ENCODE peak calls at places on chromosomes 12 and 14, in four cellular contexts. R is K562, W is PC-9, P is cardiac muscle cell. D is an unnamed sample. For H3K4me1 and H3K36me3, the result is how much of the 10 kb centered on the place peaks cover.

GRCh38 chr14:105380656-105381210 is 17.6 kb upstream of the TEX22 start:
- DNase-seq in W (no peak), R (no peak), P (no peak), D (no peak)

GRCh38 chr12:13038491-13039161 is 5.6 kb upstream of the FAM234B start:
- DNase-seq in W (no peak), P (peak), R (no peak), D (no peak)

GRCh38 chr12:70719672-70720420 is 82.6 kb upstream of the PTPRB start:
- DNase-seq in R (peak), W (no peak), P (peak), D (peak)

GRCh38 chr12:4116251-4117111 is 157.1 kb upstream of the CCND2 start:
- DNase-seq in W (no peak), R (no peak), P (peak), D (no peak)

GRCh38 chr12:104998423-104999346 is 12.6 kb downstream of the NOPCHAP1 start:
- DNase-seq in R (no peak), W (peak), P (no peak), D (peak)

GRCh38 chr12:98259667-98260066 is 255.7 kb upstream of the TMPO start:
- DNase-seq in R (no peak), W (no peak), P (no peak), D (no peak)

GRCh38 chr12:110590806-110591326 is 7.7 kb upstream of the PPTC7 start:
- DNase-seq in W (no peak), R (no peak), P (peak), D (no peak)

GRCh38 chr12:108565976-108566375 is 3.6 kb downstream of the ISCU start:
- DNase-seq in R (no peak), P (peak), W (peak), D (peak)

GRCh38 chr12:75642226-75642625 is 130.8 kb upstream of the KRR1 start:
- DNase-seq in P (no peak), W (no peak), R (no peak), D (no peak)

GRCh38 chr12:116266220-116266619 is 11.3 kb downstream of the MED13L start:
- DNase-seq in P (no peak), W (no peak), R (no peak), D (no peak)
- H3K4me1 ChIP-seq in P (under half), W (under half), R (under half), D (under half)

DNA sequence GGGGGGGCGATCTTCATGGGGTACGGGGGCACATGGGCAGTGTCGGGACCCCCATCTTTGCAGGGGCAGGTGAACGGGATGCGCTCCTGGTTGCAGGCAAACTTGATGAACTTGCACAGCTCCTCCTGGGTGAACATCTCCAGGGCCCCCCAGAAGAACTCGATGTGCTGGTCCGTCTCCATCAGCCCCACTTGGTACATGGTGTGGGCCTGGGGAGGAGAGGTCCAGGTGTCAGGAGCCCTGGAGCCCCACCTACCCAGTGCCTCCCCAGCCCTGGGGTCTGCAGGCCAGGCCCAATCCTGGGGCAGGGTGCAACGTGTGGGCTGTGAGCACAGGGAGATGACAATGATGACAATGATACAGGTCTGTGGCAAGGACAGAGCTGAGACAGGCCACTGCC is 37.7 kb downstream of the TRAFD1 start:
- DNase-seq in W (no peak), P (no peak), R (no peak), D (no peak)
- H3K36me3 ChIP-seq in W (under half), P (under half), R (under half), D (under half)

GRCh38 chr14:65303185-65303901 is 109.2 kb upstream of the FUT8 start:
- DNase-seq in R (no peak), W (no peak), P (peak), D (no peak)
- H3K4me3 ChIP-seq in R (no peak), W (no peak), P (no peak), D (no peak)

GRCh38 chr12:121982950-121983349 is 38.7 kb upstream of the BCL7A start:
- DNase-seq in W (no peak), R (no peak), P (no peak), D (no peak)
- H3K4me1 ChIP-seq in W (under half), R (under half), P (under half), D (under half)

GRCh38 chr14:77296155-77296554 is 24.5 kb downstream of the POMT2 start:
- DNase-seq in R (no peak), P (peak), W (no peak), D (peak)
- H3K36me3 ChIP-seq in R (under half), P (under half), W (under half), D (under half)

DNA sequence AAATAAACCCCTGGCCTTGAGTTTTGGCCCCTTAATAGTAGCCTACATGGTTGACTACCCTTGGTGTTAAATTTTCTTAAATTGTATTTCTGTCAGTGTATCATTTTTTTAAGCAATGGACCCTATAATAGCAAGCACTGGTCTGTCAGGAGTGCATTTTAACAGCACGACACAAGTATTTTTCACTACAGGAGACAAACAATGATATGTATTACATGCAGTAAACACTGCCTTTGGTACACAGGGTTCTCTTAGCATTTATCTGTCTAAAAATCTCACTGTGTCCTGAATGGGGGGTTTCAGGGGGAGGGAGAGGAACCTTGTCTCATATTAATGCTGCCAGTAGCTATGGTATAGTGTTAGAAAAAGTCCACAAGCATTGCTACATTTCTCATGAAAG is 18.4 kb downstream of the LMO3 start:
- DNase-seq in W (no peak), R (no peak), P (no peak), D (no peak)
- H3K4me3 ChIP-seq in W (no peak), R (no peak), P (no peak), D (no peak)

GRCh38 chr12:92139634-92140555 is 5.8 kb downstream of the BTG1 start:
- DNase-seq in R (no peak), P (no peak), W (peak), D (no peak)
- H3K4me1 ChIP-seq in R (under half), P (under half), W (half or more), D (under half)